ENCODE peak calls at places on chromosomes 4 and X, in four cellular contexts. B is H54, P is GM23248, A is AG08396. Y is an unnamed sample.

GRCh38 chr4:47386146-47386545 is 77.4 kb downstream of the COMMD8 start:
- DNase-seq in B (no peak), P (no peak), A (no peak), Y (no peak)

GRCh38 chr4:136277741-136278140 is 1254.6 kb downstream of the PCDH18 start:
- DNase-seq in B (no peak), P (no peak), A (no peak), Y (no peak)

GRCh38 chr4:73674451-73674919 is 54.2 kb upstream of the RASSF6 start:
- DNase-seq in B (no peak), P (peak; percentile 50), A (no peak), Y (no peak)

GRCh38 chrX:43703211-43703791 is 47.2 kb downstream of the MAOA start:
- DNase-seq in B (no peak), P (peak; percentile 27), A (no peak), Y (peak; percentile 73)

GRCh38 chr4:173357939-173358338 is 12.8 kb upstream of the SAP30 start:
- DNase-seq in B (no peak), P (no peak), A (no peak), Y (no peak)

GRCh38 chr4:80424225-80424581 is 88.7 kb downstream of the CFAP299 start:
- DNase-seq in B (no peak), P (no peak), A (no peak), Y (no peak)

GRCh38 chr4:187127456-187127855 is 403.8 kb upstream of the FAT1 start:
- DNase-seq in B (no peak), P (no peak), A (no peak), Y (no peak)

GRCh38 chrX:372856-373640 is 13.7 kb downstream of the PPP2R3B start:
- DNase-seq in B (no peak), P (peak; percentile 38), A (peak; percentile 68), Y (no peak)

GRCh38 chr4:1870578-1871443 is at the start of gene NSD2:
- DNase-seq in B (peak; percentile 81), P (peak; percentile 98), A (peak; percentile 98), Y (peak; percentile 77)

GRCh38 chr4:8688041-8688907 is 95.7 kb downstream of the CPZ start:
- DNase-seq in B (no peak), P (peak; percentile 70), A (peak; percentile 49), Y (peak; percentile 31)

GRCh38 chr4:159384017-159384416 is 281.1 kb downstream of the RAPGEF2 start:
- DNase-seq in B (no peak), P (no peak), A (no peak), Y (no peak)

GRCh38 chr4:108072300-108072699 is 82.6 kb downstream of the HADH start:
- DNase-seq in B (no peak), P (no peak), A (no peak), Y (no peak)

GRCh38 chr4:169484485-169484884 is 127.9 kb downstream of the NEK1 start:
- DNase-seq in B (no peak), P (peak; percentile 20), A (peak; percentile 6), Y (no peak)

GRCh38 chr4:168221298-168221697 is 97.3 kb downstream of the DDX60 start:
- DNase-seq in B (no peak), P (peak; percentile 72), A (peak; percentile 14), Y (no peak)

GRCh38 chrX:47321386-47321785 is 49.0 kb upstream of the ZNF157 start:
- DNase-seq in B (no peak), P (peak; percentile 81), A (peak; percentile 64), Y (no peak)

GRCh38 chr4:15682340-15682725 is 706 bp downstream of the FAM200B start:
- DNase-seq in B (no peak), P (peak; percentile 45), A (no peak), Y (no peak)

GRCh38 chr4:5980436-5981155 is 37.6 kb downstream of the C4orf50 start:
- DNase-seq in B (no peak), P (no peak), A (no peak), Y (no peak)

GRCh38 chr4:14752341-14753046 is 249.8 kb upstream of the CPEB2 start:
- DNase-seq in B (no peak), P (no peak), A (no peak), Y (no peak)

Y was measured in SJSA1.